ENCODE peak calls at places on chromosomes 11 and 22, in six cellular contexts. Y is ovary, N is Calu3, X is brain microvascular endothelial cell, I is WTC11, D is GM10248. S is an unnamed sample.

GRCh38 chr11:12220305-12220704 is 109.9 kb downstream of the MICAL2 start:
- DNase-seq in Y (peak), N (no peak), X (no peak), I (no peak), D (no peak), S (no peak)

GRCh38 chr22:35348026-35348590 is 32.8 kb upstream of the HMOX1 start:
- DNase-seq in Y (no peak), N (no peak), X (no peak), I (no peak), D (no peak), S (no peak)

GRCh38 chr11:122681731-122682130 is 26.2 kb downstream of the UBASH3B start:
- DNase-seq in Y (no peak), N (no peak), X (no peak), I (no peak), D (no peak), S (no peak)

GRCh38 chr22:46936378-46936916 is 174.0 kb downstream of the TBC1D22A start:
- DNase-seq in Y (no peak), N (no peak), X (no peak), I (no peak), D (no peak), S (no peak)

GRCh38 chr22:24156146-24156914 is 25.0 kb upstream of the SUSD2 start:
- DNase-seq in Y (no peak), N (peak), X (peak), I (peak), D (peak), S (no peak)

GRCh38 chr22:48937032-48937639 is 890.5 kb downstream of the BRD1 start:
- DNase-seq in Y (no peak), N (no peak), X (no peak), I (no peak), D (no peak), S (no peak)

GRCh38 chr11:64176751-64177150 is 9.2 kb upstream of the STIP1 start:
- DNase-seq in Y (no peak), N (no peak), X (no peak), I (no peak), D (no peak), S (no peak)

GRCh38 chr11:2924381-2924780 is 4.8 kb downstream of the PHLDA2 start:
- DNase-seq in Y (no peak), N (no peak), X (no peak), I (no peak), D (no peak), S (no peak)

GRCh38 chr11:128776088-128776433 is 82.2 kb downstream of the FLI1 start:
- DNase-seq in Y (no peak), N (no peak), X (no peak), I (no peak), D (no peak), S (no peak)

GRCh38 chr22:45645526-45646414 is 25.9 kb upstream of the ATXN10 start:
- DNase-seq in Y (peak), N (peak), X (peak), I (peak), D (peak), S (peak)

GRCh38 chr11:65426839-65427690 is 4.5 kb downstream of the NEAT1 start:
- DNase-seq in Y (peak), N (no peak), X (peak), I (no peak), D (no peak), S (no peak)

GRCh38 chr11:93361435-93361834 is 30.9 kb downstream of the DEUP1 start:
- DNase-seq in Y (no peak), N (no peak), X (no peak), I (no peak), D (no peak), S (no peak)
- TF ChIP-seq CTCF in Y (no peak), N (no peak), X (no peak), I (no peak), D (no peak), S (peak)

DNA sequence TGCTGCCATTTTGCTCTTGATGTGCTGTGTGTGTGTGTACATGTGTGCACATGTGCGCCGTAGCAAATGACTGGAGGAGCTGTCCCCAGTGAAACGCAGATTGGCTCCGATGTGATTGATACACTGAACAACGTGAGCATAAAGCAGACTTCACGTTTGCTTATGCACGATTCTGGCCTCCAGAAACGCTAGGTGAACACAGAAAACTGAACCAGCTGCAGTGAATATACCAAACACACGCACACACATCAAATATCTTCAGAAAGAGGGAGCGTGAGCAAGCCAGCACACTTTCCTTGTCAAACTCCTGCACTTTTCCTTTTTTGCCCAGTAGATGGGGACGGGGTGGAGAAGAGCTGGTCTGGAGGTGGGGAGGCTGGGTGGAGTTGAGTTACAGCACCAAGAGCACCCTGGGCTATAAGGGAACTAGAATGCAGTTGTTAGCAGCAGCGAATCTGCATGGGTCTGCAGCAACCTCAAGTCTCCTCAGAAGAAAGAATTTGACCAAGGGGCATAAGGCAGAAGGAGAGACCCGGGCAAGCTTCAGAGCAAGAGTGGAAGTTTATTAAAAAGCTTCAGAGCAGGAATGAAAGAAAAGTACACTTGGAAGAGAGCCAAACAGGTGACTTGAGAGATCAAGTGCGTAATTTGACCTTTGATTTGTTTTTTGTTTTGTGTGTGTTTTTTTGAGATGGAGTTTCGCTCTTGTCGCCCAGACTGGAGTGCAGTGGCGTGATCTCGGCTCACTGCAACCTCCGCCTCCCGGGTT is 77.8 kb upstream of the CADM1 start:
- DNase-seq in Y (no peak), N (no peak), X (no peak), I (peak), D (no peak), S (no peak)
- TF ChIP-seq CTCF in Y (no peak), N (no peak), X (no peak), I (no peak), D (no peak), S (no peak)

GRCh38 chr11:104151404-104152204 is 12.3 kb downstream of the PDGFD start:
- DNase-seq in Y (no peak), N (no peak), X (no peak), I (no peak), D (no peak), S (no peak)
- TF ChIP-seq CTCF in Y (no peak), N (no peak), X (peak), I (no peak), D (peak), S (peak)

GRCh38 chr22:31228425-31228824 is 16.3 kb downstream of the LIMK2 start:
- DNase-seq in Y (no peak), N (no peak), X (no peak), I (no peak), D (no peak), S (no peak)

GRCh38 chr22:31229402-31230140 is 17.5 kb downstream of the LIMK2 start:
- DNase-seq in Y (peak), N (no peak), X (no peak), I (no peak), D (no peak), S (no peak)

GRCh38 chr22:31230155-31230870 is 18.2 kb downstream of the LIMK2 start:
- DNase-seq in Y (no peak), N (no peak), X (no peak), I (no peak), D (no peak), S (no peak)

GRCh38 chr22:31233001-31233400 is 20.9 kb downstream of the LIMK2 start:
- DNase-seq in Y (no peak), N (no peak), X (no peak), I (no peak), D (no peak), S (no peak)

DNA sequence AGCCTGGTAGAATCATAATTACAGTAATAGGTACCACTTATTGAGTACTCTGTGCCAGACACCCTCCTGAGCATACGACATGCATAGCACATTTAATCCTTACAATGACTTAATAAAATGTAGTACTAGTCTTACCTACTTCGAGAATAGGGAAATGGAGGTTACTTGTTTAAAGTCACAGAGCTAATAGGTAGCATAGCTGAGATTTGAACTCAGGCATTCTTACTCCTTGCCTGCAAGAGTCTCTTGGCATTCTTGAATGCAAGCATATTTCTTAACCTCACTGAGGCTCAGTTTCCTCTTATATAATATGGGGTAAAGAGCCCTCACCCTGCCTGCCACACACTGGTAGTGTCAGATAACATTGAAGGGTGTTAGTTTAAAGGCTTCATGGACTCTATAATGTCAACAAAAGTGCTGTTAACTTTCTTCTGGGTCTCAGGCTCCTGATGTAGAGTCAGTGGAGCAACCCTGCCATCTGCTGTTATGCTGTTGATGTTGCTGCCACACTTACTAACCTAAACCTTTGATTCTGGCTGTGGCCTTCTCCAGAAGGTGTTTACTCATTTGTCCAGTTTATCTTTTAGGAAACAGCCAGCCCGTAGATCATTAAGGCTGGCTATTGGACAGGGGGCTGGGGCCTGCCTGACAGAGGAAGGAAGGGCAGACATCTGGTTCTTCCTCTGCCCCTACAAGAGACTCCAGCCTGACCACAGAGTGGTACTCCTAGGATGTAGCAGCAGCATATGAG is 18.9 kb downstream of the LIMK2 start:
- DNase-seq in Y (peak), N (peak), X (peak), I (no peak), D (peak), S (no peak)
- TF ChIP-seq CTCF in Y (peak), N (peak), X (peak), I (no peak), D (peak), S (peak)

GRCh38 chr11:14905104-14906033 is 13.3 kb upstream of the CYP2R1 start:
- DNase-seq in Y (peak), N (no peak), X (no peak), I (peak), D (peak), S (no peak)
- TF ChIP-seq CTCF in Y (no peak), N (no peak), X (peak), I (peak), D (peak), S (peak)

GRCh38 chr11:104256525-104256924 is 92.6 kb upstream of the PDGFD start:
- DNase-seq in Y (no peak), N (no peak), X (no peak), I (no peak), D (no peak), S (no peak)
- TF ChIP-seq CTCF in Y (no peak), N (no peak), X (peak), I (no peak), D (no peak), S (peak)

GRCh38 chr22:36881504-36882245 is 20.9 kb downstream of the NCF4 start:
- DNase-seq in Y (no peak), N (no peak), X (no peak), I (no peak), D (no peak), S (no peak)
- TF ChIP-seq CTCF in Y (no peak), N (no peak), X (no peak), I (no peak), D (no peak), S (no peak)

S was measured in neural crest cell.